ENCODE peak calls at places on chromosome 21, in seven cellular contexts. P is ovary, E is stomach, R is adrenal gland, T is sigmoid colon, Z is IMR-90, H is HCT116. J is an unnamed sample.

GRCh38 chr21:46121286-46122221 is 23.6 kb downstream of the COL6A2 start:
- DNase-seq in P (peak; percentile 18), E (peak; percentile 19), R (peak; percentile 4), T (peak; percentile 67), Z (no peak), H (no peak), J (peak; percentile 9)

GRCh38 chr21:31898898-31899630 is 26.2 kb downstream of the HUNK start:
- DNase-seq in P (no peak), E (no peak), R (no peak), T (no peak), Z (no peak), H (no peak), J (no peak)

GRCh38 chr21:29827236-29827635 is 112.6 kb downstream of the GRIK1 start:
- DNase-seq in P (no peak), E (no peak), R (no peak), T (no peak), Z (no peak), H (no peak), J (no peak)

GRCh38 chr21:15135867-15136629 is 71.2 kb upstream of the NRIP1 start:
- DNase-seq in P (no peak), E (no peak), R (no peak), T (no peak), Z (no peak), H (no peak), J (no peak)

GRCh38 chr21:15976807-15977206 is 247.0 kb downstream of the USP25 start:
- DNase-seq in P (peak; percentile 23), E (no peak), R (no peak), T (no peak), Z (no peak), H (no peak), J (no peak)

GRCh38 chr21:31299291-31300147 is 44.5 kb downstream of the TIAM1 start:
- DNase-seq in P (no peak), E (no peak), R (no peak), T (no peak), Z (no peak), H (no peak), J (no peak)

GRCh38 chr21:14876464-14876863 is 188.3 kb downstream of the NRIP1 start:
- DNase-seq in P (no peak), E (no peak), R (no peak), T (no peak), Z (no peak), H (no peak), J (no peak)

GRCh38 chr21:46151989-46152938 is 3.1 kb downstream of the FTCD start:
- DNase-seq in P (peak; percentile 17), E (peak; percentile 18), R (peak; percentile 13), T (peak; percentile 43), Z (no peak), H (no peak), J (peak; percentile 26)

GRCh38 chr21:46357335-46357604 is 33.3 kb downstream of the PCNT start:
- DNase-seq in P (no peak), E (no peak), R (no peak), T (no peak), Z (no peak), H (no peak), J (no peak)

GRCh38 chr21:24671901-24672300 is 935.4 kb downstream of the MRPL39 start:
- DNase-seq in P (no peak), E (no peak), R (no peak), T (no peak), Z (no peak), H (no peak), J (no peak)

GRCh38 chr21:31201548-31201947 is 142.5 kb downstream of the TIAM1 start:
- DNase-seq in P (peak; percentile 29), E (no peak), R (no peak), T (peak; percentile 83), Z (peak; percentile 50), H (no peak), J (peak; percentile 74)

GRCh38 chr21:40053007-40053406 is 185.8 kb downstream of the PCP4 start:
- DNase-seq in P (no peak), E (no peak), R (peak; percentile 62), T (peak; percentile 90), Z (no peak), H (no peak), J (no peak)

GRCh38 chr21:46518983-46519583 is 60.4 kb downstream of the DIP2A start:
- DNase-seq in P (no peak), E (no peak), R (no peak), T (no peak), Z (peak; percentile 27), H (no peak), J (no peak)

GRCh38 chr21:18801468-18801867 is 397.9 kb upstream of the TMPRSS15 start:
- DNase-seq in P (no peak), E (peak; percentile 27), R (no peak), T (no peak), Z (no peak), H (no peak), J (no peak)

GRCh38 chr21:31686272-31686913 is 26.9 kb downstream of the SOD1 start:
- DNase-seq in P (no peak), E (no peak), R (no peak), T (no peak), Z (no peak), H (no peak), J (peak; percentile 48)

GRCh38 chr21:31873696-31874599 is 1.1 kb downstream of the HUNK start:
- DNase-seq in P (peak; percentile 19), E (peak; percentile 51), R (peak; percentile 20), T (peak; percentile 72), Z (peak; percentile 33), H (no peak), J (peak; percentile 72)

GRCh38 chr21:31132574-31133242 is 94.4 kb upstream of the KRTAP19-8 start:
- DNase-seq in P (no peak), E (no peak), R (peak; percentile 33), T (no peak), Z (peak; percentile 12), H (no peak), J (no peak)

GRCh38 chr21:15729674-15730483 is at the start of gene USP25:
- DNase-seq in P (peak; percentile 88), E (peak; percentile 95), R (peak; percentile 92), T (peak; percentile 96), Z (peak; percentile 60), H (peak; percentile 43), J (peak; percentile 92)

DNA sequence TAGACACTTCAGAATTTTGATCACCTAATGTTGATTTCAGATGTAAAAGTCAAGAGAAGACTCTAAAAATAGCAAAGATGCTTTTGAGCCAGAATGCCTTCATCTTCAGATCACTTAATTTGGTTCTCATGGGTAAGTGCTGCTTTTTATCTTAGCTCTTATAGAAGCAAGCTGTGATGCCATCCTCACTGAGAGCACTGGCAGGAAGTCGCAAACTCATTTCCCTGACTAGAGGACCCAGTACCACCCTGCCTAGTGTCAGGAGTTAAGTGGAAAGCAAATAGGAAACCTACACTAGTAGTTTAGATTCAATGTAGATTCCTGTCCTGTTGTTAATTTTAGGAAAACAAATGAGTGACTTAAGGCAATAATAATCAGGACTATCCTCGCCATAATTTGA is 12.1 kb downstream of the IFNAR2 start:
- DNase-seq in P (no peak), E (no peak), R (no peak), T (no peak), Z (no peak), H (no peak), J (no peak)
- H3K27ac ChIP-seq in P (no peak overlapping the region), E (no peak overlapping the region), R (no peak overlapping the region), T (no peak overlapping the region), Z (no peak overlapping the region), H (no peak overlapping the region), J (no peak overlapping the region)

GRCh38 chr21:38925923-38926322 is 120.2 kb downstream of the ETS2 start:
- DNase-seq in P (peak; percentile 80), E (peak; percentile 45), R (peak; percentile 73), T (peak; percentile 91), Z (peak; percentile 89), H (no peak), J (peak; percentile 49)
- H3K4me3 ChIP-seq in P (no peak overlapping the region), E (peak overlapping the region; percentile 11), R (no peak overlapping the region), T (peak overlapping the region; percentile 27), Z (no peak overlapping the region), H (no peak overlapping the region), J (no peak overlapping the region)

GRCh38 chr21:41726970-41727783 is 39.7 kb downstream of the RIPK4 start:
- DNase-seq in P (no peak), E (peak; percentile 62), R (no peak), T (no peak), Z (peak; percentile 42), H (peak; percentile 61), J (no peak)
- TF ChIP-seq POLR2A in P (no peak), E (no peak), R (no peak), T (no peak), Z (no peak), H (no peak), J (no peak)

GRCh38 chr21:35475768-35476167 is 426.7 kb upstream of the RUNX1 start:
- DNase-seq in P (no peak), E (no peak), R (no peak), T (no peak), Z (peak; percentile 75), H (no peak), J (no peak)
- H3K27ac ChIP-seq in P (peak overlapping the region; percentile 44), E (peak overlapping the region; percentile 52), R (peak overlapping the region; percentile 16), T (no peak overlapping the region), Z (peak overlapping the region; percentile 84), H (no peak overlapping the region), J (no peak overlapping the region)

GRCh38 chr21:44568261-44568660 is 5.3 kb upstream of the KRTAP10-4 start:
- DNase-seq in P (no peak), E (no peak), R (no peak), T (no peak), Z (no peak), H (no peak), J (no peak)
- H3K4me3 ChIP-seq in P (no peak overlapping the region), E (no peak overlapping the region), R (no peak overlapping the region), T (no peak overlapping the region), Z (no peak overlapping the region), H (no peak overlapping the region), J (no peak overlapping the region)

GRCh38 chr21:36385909-36386642 is 884 bp downstream of the CHAF1B start:
- DNase-seq in P (peak; percentile 21), E (no peak), R (no peak), T (no peak), Z (peak; percentile 11), H (no peak), J (no peak)

GRCh38 chr21:36384885-36385232 is 333 bp upstream of the CHAF1B start:
- DNase-seq in P (no peak), E (no peak), R (no peak), T (no peak), Z (no peak), H (no peak), J (no peak)

GRCh38 chr21:36381841-36382589 is 3.2 kb upstream of the CHAF1B start:
- DNase-seq in P (no peak), E (no peak), R (no peak), T (no peak), Z (peak; percentile 9), H (no peak), J (no peak)

GRCh38 chr21:36388076-36388475 is 2.9 kb downstream of the CHAF1B start:
- DNase-seq in P (no peak), E (no peak), R (no peak), T (no peak), Z (no peak), H (no peak), J (no peak)

DNA sequence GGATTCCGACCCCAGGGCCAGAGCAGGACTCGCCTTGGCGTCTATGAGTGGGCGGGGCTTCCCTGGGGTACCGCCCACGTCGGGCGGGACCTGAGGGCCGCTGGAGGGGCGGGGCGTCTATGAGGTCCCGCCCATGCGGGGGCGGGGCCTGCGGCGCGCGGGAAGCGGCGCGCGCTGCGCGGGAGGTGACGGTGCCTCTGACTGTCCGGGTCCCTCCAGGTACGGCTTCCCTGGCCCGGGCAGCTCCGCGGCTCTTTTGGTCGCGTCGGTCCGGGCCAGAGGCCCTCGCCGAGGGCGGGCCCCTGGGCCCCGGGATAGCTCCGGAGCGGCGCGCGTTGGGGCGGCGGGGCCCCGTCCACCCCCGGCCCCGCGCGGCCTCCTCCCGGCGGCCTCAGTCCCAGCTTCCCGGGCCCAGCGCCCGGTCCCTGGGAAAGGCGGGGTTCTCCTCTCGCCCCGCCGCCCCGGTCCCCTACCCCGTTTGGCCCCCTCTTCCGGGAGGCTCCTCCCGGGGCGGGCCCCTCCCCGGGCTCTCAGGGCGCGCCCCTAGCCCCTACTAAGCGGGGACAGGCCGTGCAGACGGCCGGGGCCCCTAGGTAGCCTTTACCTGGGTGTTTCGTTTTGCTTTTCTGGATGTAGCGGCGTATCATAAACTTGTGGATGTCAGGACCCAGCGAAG is at the start of gene CHAF1B:
- DNase-seq in P (peak; percentile 88), E (peak; percentile 85), R (peak; percentile 73), T (peak; percentile 85), Z (peak; percentile 65), H (peak; percentile 51), J (peak; percentile 87)
- TF ChIP-seq POLR2A in P (peak; percentile 57), E (no peak), R (peak; percentile 17), T (no peak), Z (peak; percentile 42), H (peak; percentile 72), J (no peak)